ENCODE peak calls at places on chromosomes 5 and 9, in seven cellular contexts. One of them, this sample, is unnamed.
A peak's percentile ranks its signal among the peaks of the same experiment; 100 is the strongest.

GRCh38 chr5:127040779-127041520 is 10.6 kb upstream of the MARCHF3 start:
- DNase-seq in psoas muscle: no peak
- DNase-seq in left lung: no peak
- DNase-seq in esophagus squamous epithelium: no peak
- DNase-seq in IMR-90: peak; percentile 54
- DNase-seq in AG10803: no peak
- DNase-seq in glutamatergic neuron: no peak
- DNase-seq in this sample: no peak

GRCh38 chr5:52502591-52502990 is 285.1 kb upstream of the ITGA1 start:
- DNase-seq in psoas muscle: no peak
- DNase-seq in left lung: no peak
- DNase-seq in esophagus squamous epithelium: no peak
- DNase-seq in IMR-90: no peak
- DNase-seq in AG10803: no peak
- DNase-seq in glutamatergic neuron: peak; percentile 31
- DNase-seq in this sample: no peak

GRCh38 chr5:158958048-158958994 is 141.4 kb downstream of the EBF1 start:
- DNase-seq in psoas muscle: no peak
- DNase-seq in left lung: no peak
- DNase-seq in esophagus squamous epithelium: no peak
- DNase-seq in IMR-90: no peak
- DNase-seq in AG10803: peak; percentile 78
- DNase-seq in glutamatergic neuron: no peak
- DNase-seq in this sample: no peak

GRCh38 chr5:54470191-54470590 is 14.7 kb downstream of the HSPB3 start:
- DNase-seq in psoas muscle: no peak
- DNase-seq in left lung: no peak
- DNase-seq in esophagus squamous epithelium: no peak
- DNase-seq in IMR-90: peak; percentile 79
- DNase-seq in AG10803: peak; percentile 78
- DNase-seq in glutamatergic neuron: no peak
- DNase-seq in this sample: no peak

GRCh38 chr5:172534229-172535169 is 80.2 kb upstream of the SH3PXD2B start:
- DNase-seq in psoas muscle: no peak
- DNase-seq in left lung: no peak
- DNase-seq in esophagus squamous epithelium: no peak
- DNase-seq in IMR-90: no peak
- DNase-seq in AG10803: no peak
- DNase-seq in glutamatergic neuron: no peak
- DNase-seq in this sample: no peak

GRCh38 chr5:77906806-77907205 is 130.7 kb upstream of the TBCA start:
- DNase-seq in psoas muscle: no peak
- DNase-seq in left lung: no peak
- DNase-seq in esophagus squamous epithelium: no peak
- DNase-seq in IMR-90: peak; percentile 92
- DNase-seq in AG10803: peak; percentile 15
- DNase-seq in glutamatergic neuron: no peak
- DNase-seq in this sample: no peak

GRCh38 chr5:949815-950560 is 57.3 kb downstream of the TRIP13 start:
- DNase-seq in psoas muscle: no peak
- DNase-seq in left lung: no peak
- DNase-seq in esophagus squamous epithelium: no peak
- DNase-seq in IMR-90: no peak
- DNase-seq in AG10803: no peak
- DNase-seq in glutamatergic neuron: no peak
- DNase-seq in this sample: no peak

GRCh38 chr5:128591598-128592455 is 53.8 kb upstream of the FBN2 start:
- DNase-seq in psoas muscle: no peak
- DNase-seq in left lung: no peak
- DNase-seq in esophagus squamous epithelium: no peak
- DNase-seq in IMR-90: no peak
- DNase-seq in AG10803: no peak
- DNase-seq in glutamatergic neuron: no peak
- DNase-seq in this sample: no peak

GRCh38 chr9:136791466-136792276 is 527 bp downstream of the TMEM141 start:
- DNase-seq in psoas muscle: peak; percentile 78
- DNase-seq in left lung: peak; percentile 90
- DNase-seq in esophagus squamous epithelium: no peak
- DNase-seq in IMR-90: no peak
- DNase-seq in AG10803: no peak
- DNase-seq in glutamatergic neuron: peak; percentile 67
- DNase-seq in this sample: no peak

GRCh38 chr9:16262467-16263261 is 607.8 kb downstream of the BNC2 start:
- DNase-seq in psoas muscle: no peak
- DNase-seq in left lung: no peak
- DNase-seq in esophagus squamous epithelium: no peak
- DNase-seq in IMR-90: peak; percentile 66
- DNase-seq in AG10803: no peak
- DNase-seq in glutamatergic neuron: no peak
- DNase-seq in this sample: no peak

GRCh38 chr9:69476016-69476415 is 151.0 kb downstream of the ENTREP1 start:
- DNase-seq in psoas muscle: no peak
- DNase-seq in left lung: no peak
- DNase-seq in esophagus squamous epithelium: no peak
- DNase-seq in IMR-90: no peak
- DNase-seq in AG10803: no peak
- DNase-seq in glutamatergic neuron: no peak
- DNase-seq in this sample: no peak

GRCh38 chr5:68954618-68954910 is 139.2 kb upstream of the SLC30A5 start:
- DNase-seq in psoas muscle: no peak
- DNase-seq in left lung: no peak
- DNase-seq in esophagus squamous epithelium: no peak
- DNase-seq in IMR-90: no peak
- DNase-seq in AG10803: no peak
- DNase-seq in glutamatergic neuron: no peak
- DNase-seq in this sample: no peak

GRCh38 chr9:4743131-4743875 is 2.3 kb upstream of the AK3 start:
- DNase-seq in psoas muscle: no peak
- DNase-seq in left lung: no peak
- DNase-seq in esophagus squamous epithelium: no peak
- DNase-seq in IMR-90: no peak
- DNase-seq in AG10803: peak; percentile 20
- DNase-seq in glutamatergic neuron: no peak
- DNase-seq in this sample: no peak

GRCh38 chr5:26763151-26763550 is 275.2 kb downstream of the CDH9 start:
- DNase-seq in psoas muscle: no peak
- DNase-seq in left lung: no peak
- DNase-seq in esophagus squamous epithelium: no peak
- DNase-seq in IMR-90: no peak
- DNase-seq in AG10803: no peak
- DNase-seq in glutamatergic neuron: no peak
- DNase-seq in this sample: no peak

GRCh38 chr5:37886207-37886905 is 46.5 kb upstream of the GDNF start:
- DNase-seq in psoas muscle: no peak
- DNase-seq in left lung: no peak
- DNase-seq in esophagus squamous epithelium: no peak
- DNase-seq in IMR-90: no peak
- DNase-seq in AG10803: no peak
- DNase-seq in glutamatergic neuron: no peak
- DNase-seq in this sample: no peak

GRCh38 chr9:98520221-98520920 is 188.4 kb downstream of the GABBR2 start:
- DNase-seq in psoas muscle: no peak
- DNase-seq in left lung: no peak
- DNase-seq in esophagus squamous epithelium: no peak
- DNase-seq in IMR-90: peak; percentile 86
- DNase-seq in AG10803: peak; percentile 73
- DNase-seq in glutamatergic neuron: no peak
- DNase-seq in this sample: no peak

GRCh38 chr9:12775963-12776774 is 1.3 kb downstream of the LURAP1L start:
- DNase-seq in psoas muscle: peak; percentile 86
- DNase-seq in left lung: peak; percentile 88
- DNase-seq in esophagus squamous epithelium: no peak
- DNase-seq in IMR-90: peak; percentile 89
- DNase-seq in AG10803: peak; percentile 91
- DNase-seq in glutamatergic neuron: peak; percentile 88
- DNase-seq in this sample: peak; percentile 40

GRCh38 chr5:584846-585245 is 27.3 kb upstream of the CEP72 start:
- DNase-seq in psoas muscle: no peak
- DNase-seq in left lung: no peak
- DNase-seq in esophagus squamous epithelium: no peak
- DNase-seq in IMR-90: no peak
- DNase-seq in AG10803: no peak
- DNase-seq in glutamatergic neuron: no peak
- DNase-seq in this sample: no peak

GRCh38 chr9:113943112-113944009 is 67.3 kb downstream of the ZNF618 start:
- DNase-seq in psoas muscle: no peak
- DNase-seq in left lung: no peak
- DNase-seq in esophagus squamous epithelium: no peak
- DNase-seq in IMR-90: no peak
- DNase-seq in AG10803: no peak
- DNase-seq in glutamatergic neuron: no peak
- DNase-seq in this sample: no peak

GRCh38 chr9:124427281-124427680 is 12.0 kb upstream of the PSMB7 start:
- DNase-seq in psoas muscle: no peak
- DNase-seq in left lung: no peak
- DNase-seq in esophagus squamous epithelium: no peak
- DNase-seq in IMR-90: no peak
- DNase-seq in AG10803: no peak
- DNase-seq in glutamatergic neuron: no peak
- DNase-seq in this sample: no peak

GRCh38 chr5:76583163-76584047 is 39.8 kb downstream of the F2RL2 start:
- DNase-seq in psoas muscle: no peak
- DNase-seq in left lung: no peak
- DNase-seq in esophagus squamous epithelium: no peak
- DNase-seq in IMR-90: peak; percentile 44
- DNase-seq in AG10803: peak; percentile 15
- DNase-seq in glutamatergic neuron: no peak
- DNase-seq in this sample: no peak

GRCh38 chr9:4600363-4600762 is 61.7 kb upstream of the PLPP6 start:
- DNase-seq in psoas muscle: no peak
- DNase-seq in left lung: no peak
- DNase-seq in esophagus squamous epithelium: no peak
- DNase-seq in IMR-90: no peak
- DNase-seq in AG10803: no peak
- DNase-seq in glutamatergic neuron: no peak
- DNase-seq in this sample: no peak

GRCh38 chr9:903886-904285 is 62.4 kb downstream of the DMRT1 start:
- DNase-seq in psoas muscle: no peak
- DNase-seq in left lung: no peak
- DNase-seq in esophagus squamous epithelium: no peak
- DNase-seq in IMR-90: no peak
- DNase-seq in AG10803: no peak
- DNase-seq in glutamatergic neuron: no peak
- DNase-seq in this sample: no peak

GRCh38 chr9:125495137-125496119 is 211.6 kb downstream of the MAPKAP1 start:
- DNase-seq in psoas muscle: no peak
- DNase-seq in left lung: no peak
- DNase-seq in esophagus squamous epithelium: no peak
- DNase-seq in IMR-90: no peak
- DNase-seq in AG10803: no peak
- DNase-seq in glutamatergic neuron: no peak
- DNase-seq in this sample: no peak

GRCh38 chr5:95130951-95131350 is 153.9 kb downstream of the MCTP1 start:
- DNase-seq in psoas muscle: no peak
- DNase-seq in left lung: no peak
- DNase-seq in esophagus squamous epithelium: no peak
- DNase-seq in IMR-90: no peak
- DNase-seq in AG10803: no peak
- DNase-seq in glutamatergic neuron: no peak
- DNase-seq in this sample: no peak

GRCh38 chr5:72234898-72235297 is 85.1 kb downstream of the MRPS27 start:
- DNase-seq in psoas muscle: no peak
- DNase-seq in left lung: no peak
- DNase-seq in esophagus squamous epithelium: no peak
- DNase-seq in IMR-90: no peak
- DNase-seq in AG10803: no peak
- DNase-seq in glutamatergic neuron: no peak
- DNase-seq in this sample: no peak

GRCh38 chr5:137959488-137959887 is 70.2 kb downstream of the PKD2L2 start:
- DNase-seq in psoas muscle: no peak
- DNase-seq in left lung: no peak
- DNase-seq in esophagus squamous epithelium: no peak
- DNase-seq in IMR-90: no peak
- DNase-seq in AG10803: no peak
- DNase-seq in glutamatergic neuron: no peak
- DNase-seq in this sample: no peak

GRCh38 chr5:160266044-160266718 is 36.9 kb downstream of the FABP6 start:
- DNase-seq in psoas muscle: no peak
- DNase-seq in left lung: no peak
- DNase-seq in esophagus squamous epithelium: no peak
- DNase-seq in IMR-90: no peak
- DNase-seq in AG10803: no peak
- DNase-seq in glutamatergic neuron: no peak
- DNase-seq in this sample: no peak
- TF ChIP-seq CTCF in psoas muscle: no peak
- TF ChIP-seq CTCF in left lung: no peak
- TF ChIP-seq CTCF in esophagus squamous epithelium: no peak
- TF ChIP-seq CTCF in IMR-90: no peak
- TF ChIP-seq CTCF in AG10803: no peak
- TF ChIP-seq CTCF in glutamatergic neuron: no peak
- TF ChIP-seq CTCF in this sample: no peak

GRCh38 chr5:61435368-61435767 is 103.3 kb downstream of the ZSWIM6 start:
- DNase-seq in psoas muscle: no peak
- DNase-seq in left lung: no peak
- DNase-seq in esophagus squamous epithelium: no peak
- DNase-seq in IMR-90: no peak
- DNase-seq in AG10803: peak; percentile 29
- DNase-seq in glutamatergic neuron: no peak
- DNase-seq in this sample: no peak

GRCh38 chr5:61441742-61442141 is 109.7 kb downstream of the ZSWIM6 start:
- DNase-seq in psoas muscle: no peak
- DNase-seq in left lung: no peak
- DNase-seq in esophagus squamous epithelium: no peak
- DNase-seq in IMR-90: no peak
- DNase-seq in AG10803: no peak
- DNase-seq in glutamatergic neuron: no peak
- DNase-seq in this sample: no peak

GRCh38 chr5:61440086-61440485 is 108.0 kb downstream of the ZSWIM6 start:
- DNase-seq in psoas muscle: no peak
- DNase-seq in left lung: no peak
- DNase-seq in esophagus squamous epithelium: no peak
- DNase-seq in IMR-90: no peak
- DNase-seq in AG10803: no peak
- DNase-seq in glutamatergic neuron: no peak
- DNase-seq in this sample: no peak

GRCh38 chr5:61440596-61440995 is 108.5 kb downstream of the ZSWIM6 start:
- DNase-seq in psoas muscle: no peak
- DNase-seq in left lung: no peak
- DNase-seq in esophagus squamous epithelium: no peak
- DNase-seq in IMR-90: no peak
- DNase-seq in AG10803: no peak
- DNase-seq in glutamatergic neuron: no peak
- DNase-seq in this sample: no peak
- TF ChIP-seq CTCF in psoas muscle: no peak
- TF ChIP-seq CTCF in left lung: no peak
- TF ChIP-seq CTCF in esophagus squamous epithelium: no peak
- TF ChIP-seq CTCF in IMR-90: no peak
- TF ChIP-seq CTCF in AG10803: no peak
- TF ChIP-seq CTCF in glutamatergic neuron: no peak
- TF ChIP-seq CTCF in this sample: no peak

GRCh38 chr9:73079326-73079725 is 72.3 kb upstream of the ANXA1 start:
- DNase-seq in psoas muscle: no peak
- DNase-seq in left lung: no peak
- DNase-seq in esophagus squamous epithelium: no peak
- DNase-seq in IMR-90: no peak
- DNase-seq in AG10803: no peak
- DNase-seq in glutamatergic neuron: no peak
- DNase-seq in this sample: no peak
- TF ChIP-seq CTCF in psoas muscle: no peak
- TF ChIP-seq CTCF in left lung: no peak
- TF ChIP-seq CTCF in esophagus squamous epithelium: peak; percentile 16
- TF ChIP-seq CTCF in IMR-90: no peak
- TF ChIP-seq CTCF in AG10803: no peak
- TF ChIP-seq CTCF in glutamatergic neuron: no peak
- TF ChIP-seq CTCF in this sample: no peak

GRCh38 chr5:33937700-33938506 is 1.7 kb downstream of the RXFP3 start:
- DNase-seq in psoas muscle: no peak
- DNase-seq in left lung: no peak
- DNase-seq in esophagus squamous epithelium: no peak
- DNase-seq in IMR-90: no peak
- DNase-seq in AG10803: no peak
- DNase-seq in glutamatergic neuron: peak; percentile 14
- DNase-seq in this sample: no peak
- TF ChIP-seq CTCF in psoas muscle: no peak
- TF ChIP-seq CTCF in left lung: no peak
- TF ChIP-seq CTCF in esophagus squamous epithelium: no peak
- TF ChIP-seq CTCF in IMR-90: no peak
- TF ChIP-seq CTCF in AG10803: no peak
- TF ChIP-seq CTCF in glutamatergic neuron: no peak
- TF ChIP-seq CTCF in this sample: no peak